ENCODE peak calls at places on chromosomes 12 and 14, in nine cellular contexts. V is neural progenitor cell, B is PC-9, F is mammary epithelial cell, G is mesenchymal stem cell, K is hepatocyte, H is H9, J is mesendoderm, D is IMR-90. S is an unnamed sample.

GRCh38 chr12:77578471-77579262 is 252.0 kb upstream of the NAV3 start:
- DNase-seq in V (no peak), K (no peak), D (peak), B (no peak), F (no peak), H (no peak), G (peak), J (no peak), S (no peak)

GRCh38 chr12:121467638-121468403 is 67.9 kb downstream of the RNF34 start:
- DNase-seq in F (no peak), D (no peak), G (peak), K (peak), H (peak), V (peak), B (no peak), J (peak), S (peak)

GRCh38 chr12:114691810-114692557 is 8.0 kb upstream of the TBX3 start:
- DNase-seq in K (no peak), G (no peak), D (no peak), H (peak), J (peak), B (no peak), V (peak), F (peak), S (peak)

GRCh38 chr14:63614964-63615363 is 26.7 kb downstream of the WDR89 start:
- DNase-seq in B (no peak), H (no peak), J (no peak), V (no peak), F (no peak), D (peak), K (no peak), G (peak), S (no peak)

GRCh38 chr14:103144085-103144484 is 20.8 kb downstream of the TNFAIP2 start:
- DNase-seq in D (peak), F (peak), H (no peak), V (no peak), J (no peak), K (peak), G (peak), B (peak), S (no peak)

GRCh38 chr12:85468356-85469157 is 188.5 kb downstream of the ALX1 start:
- DNase-seq in B (peak), J (peak), G (peak), V (peak), D (peak), H (peak), F (peak), K (peak), S (peak)

GRCh38 chr12:55831407-55831880 is 2.1 kb upstream of the DNAJC14 start:
- DNase-seq in G (peak), J (no peak), D (no peak), V (no peak), H (no peak), K (no peak), B (no peak), F (no peak), S (no peak)

GRCh38 chr12:109875572-109876131 is 4.7 kb downstream of the GLTP start:
- DNase-seq in V (no peak), H (no peak), D (no peak), K (peak), F (peak), J (no peak), G (no peak), B (peak), S (no peak)

GRCh38 chr12:47772094-47772660 is 861 bp upstream of the SLC48A1 start:
- DNase-seq in K (no peak), G (no peak), H (no peak), J (peak), F (no peak), B (no peak), V (peak), D (no peak), S (no peak)

GRCh38 chr12:122969657-122970056 is 3.4 kb upstream of the ABCB9 start:
- DNase-seq in J (no peak), K (no peak), B (no peak), F (no peak), G (no peak), D (no peak), V (no peak), H (no peak), S (no peak)

GRCh38 chr14:91714805-91715204 is 17.1 kb downstream of the CATSPERB start:
- DNase-seq in V (peak), F (no peak), D (no peak), B (no peak), K (no peak), H (no peak), G (no peak), J (peak), S (peak)

GRCh38 chr12:31221566-31221945 is 104.4 kb downstream of the SINHCAF start:
- DNase-seq in V (no peak), D (no peak), K (no peak), H (no peak), J (no peak), G (no peak), B (no peak), F (no peak), S (no peak)

GRCh38 chr14:95480109-95480886 is 36.2 kb downstream of the SYNE3 start:
- DNase-seq in H (no peak), K (no peak), F (peak), V (no peak), G (peak), B (no peak), J (no peak), D (peak), S (no peak)

GRCh38 chr14:38578278-38578681 is 322.4 kb upstream of the CLEC14A start:
- DNase-seq in F (no peak), H (no peak), G (peak), V (peak), K (no peak), D (no peak), B (no peak), J (peak), S (no peak)

GRCh38 chr12:45745861-45746277 is 16.4 kb downstream of the ARID2 start:
- DNase-seq in F (peak), V (no peak), B (peak), H (no peak), G (peak), D (peak), J (no peak), K (no peak), S (peak)

GRCh38 chr12:120457133-120457532 is 10.9 kb downstream of the GATC start:
- DNase-seq in D (no peak), J (peak), B (no peak), G (no peak), F (no peak), V (peak), H (peak), K (no peak), S (peak)

GRCh38 chr12:98422809-98423208 is 92.6 kb upstream of the TMPO start:
- DNase-seq in G (no peak), B (no peak), H (peak), F (peak), J (peak), V (peak), K (peak), D (no peak), S (peak)

GRCh38 chr14:51677276-51677675 is 25.6 kb downstream of the FRMD6 start:
- DNase-seq in F (no peak), B (no peak), V (no peak), K (no peak), H (no peak), G (peak), J (peak), D (peak), S (no peak)

GRCh38 chr12:117097159-117097558 is 2.1 kb downstream of the TESC start:
- DNase-seq in H (no peak), K (no peak), D (no peak), F (no peak), G (no peak), V (no peak), B (no peak), J (no peak), S (no peak)

GRCh38 chr12:52912711-52913423 is 8.0 kb upstream of the KRT8 start:
- DNase-seq in V (no peak), B (no peak), J (no peak), D (no peak), F (no peak), G (no peak), H (no peak), K (peak), S (no peak)

GRCh38 chr14:101029668-101030290 is 126.3 kb upstream of the RTL1 start:
- DNase-seq in V (no peak), J (no peak), H (no peak), F (no peak), D (no peak), K (no peak), B (no peak), G (no peak), S (no peak)

GRCh38 chr12:64618953-64619590 is 8.8 kb downstream of the RASSF3 start:
- DNase-seq in V (no peak), H (no peak), K (no peak), G (peak), F (peak), J (no peak), B (peak), D (peak), S (no peak)

GRCh38 chr14:100899841-100900771 is 3.4 kb downstream of the RTL1 start:
- DNase-seq in J (peak), F (no peak), K (peak), B (no peak), H (peak), V (peak), D (no peak), G (peak), S (peak)

GRCh38 chr14:22982013-22982476 is 306 bp downstream of the AJUBA start:
- DNase-seq in J (peak), K (no peak), V (no peak), D (no peak), G (peak), F (peak), H (peak), B (no peak), S (peak)

GRCh38 chr12:46160081-46160980 is 108.5 kb downstream of the SLC38A1 start:
- DNase-seq in G (peak), K (peak), V (no peak), J (no peak), D (peak), H (no peak), F (peak), B (no peak), S (no peak)

GRCh38 chr12:45674583-45674982 is 54.9 kb upstream of the ARID2 start:
- DNase-seq in F (peak), G (peak), D (peak), V (no peak), B (peak), J (peak), K (peak), H (no peak), S (no peak)

GRCh38 chr12:124727922-124728321 is 135.7 kb downstream of the SCARB1 start:
- DNase-seq in G (no peak), J (no peak), V (no peak), K (no peak), H (no peak), D (no peak), B (peak), F (no peak), S (no peak)

GRCh38 chr12:110002691-110003515 is 3.7 kb downstream of the ANKRD13A start:
- DNase-seq in J (no peak), D (peak), F (peak), G (no peak), H (no peak), V (no peak), K (no peak), B (peak), S (no peak)

GRCh38 chr12:56593909-56594621 is 36.1 kb downstream of the BAZ2A start:
- DNase-seq in J (peak), D (peak), G (peak), H (peak), K (peak), F (peak), V (peak), B (no peak), S (peak)

GRCh38 chr12:130335517-130336392 is 1.9 kb upstream of the PIWIL1 start:
- DNase-seq in H (no peak), V (peak), G (peak), K (peak), J (peak), D (peak), B (no peak), F (peak), S (peak)

GRCh38 chr12:113198286-113198685 is 12.8 kb downstream of the RITA1 start:
- DNase-seq in G (no peak), V (no peak), B (no peak), K (no peak), J (no peak), H (no peak), F (peak), D (no peak), S (no peak)

GRCh38 chr12:71636704-71637115 is 26.9 kb downstream of the ZFC3H1 start:
- DNase-seq in H (no peak), F (peak), G (peak), J (peak), B (peak), D (peak), K (peak), V (peak), S (peak)

DNA sequence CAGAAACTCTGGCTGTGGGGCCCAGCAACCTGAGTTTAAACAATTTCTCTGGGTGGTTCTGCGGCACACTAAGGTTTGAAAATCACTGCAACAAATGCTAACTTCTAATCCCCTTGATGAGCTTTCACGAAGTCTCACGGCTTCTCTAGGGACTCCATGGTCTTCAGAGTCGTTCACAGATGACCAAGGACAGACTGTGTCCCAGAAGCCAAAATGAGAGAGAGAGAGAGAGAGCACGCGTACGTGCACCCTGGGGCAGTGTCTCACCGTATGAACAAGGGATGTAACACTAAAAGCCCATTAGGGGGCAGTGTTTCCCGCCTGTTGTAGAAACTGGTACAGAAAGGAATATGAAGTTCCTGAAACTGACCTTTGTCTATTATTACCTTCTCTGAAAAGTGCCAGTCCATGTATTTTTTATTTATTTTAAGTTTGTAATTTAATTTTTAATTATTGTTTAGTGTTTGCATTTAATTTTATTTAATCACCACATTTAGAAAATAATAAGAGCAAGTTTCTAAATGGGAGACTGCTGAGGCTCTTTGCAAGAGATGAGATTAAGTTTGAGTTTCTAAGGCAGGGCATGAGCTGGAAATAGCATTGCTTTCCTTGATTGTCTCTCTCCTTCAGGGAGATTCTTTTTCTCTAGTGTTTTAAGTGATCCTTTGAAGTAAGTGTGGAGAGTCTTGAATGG is 3.4 kb downstream of the APOLD1 start:
- DNase-seq in D (peak), V (peak), J (peak), G (peak), H (peak), K (peak), F (peak), B (peak), S (peak)
- H3K4me2 ChIP-seq in D (no peak), V (peak), J (no peak), G (no peak), H (no peak), K (no peak), F (peak), B (peak), S (no peak)

GRCh38 chr14:35341454-35342159 is 49.4 kb downstream of the PSMA6 start:
- DNase-seq in J (peak), H (peak), D (peak), V (peak), K (peak), B (peak), G (peak), F (peak), S (peak)
- H3K4me2 ChIP-seq in J (no peak), H (no peak), D (peak), V (peak), K (peak), B (peak), G (no peak), F (peak), S (no peak)

GRCh38 chr14:58129208-58129607 is 22.8 kb downstream of the ARMH4 start:
- DNase-seq in D (no peak), V (no peak), K (no peak), B (no peak), F (no peak), H (no peak), J (no peak), G (no peak), S (peak)
- H3K4me2 ChIP-seq in D (no peak), V (no peak), K (no peak), B (no peak), F (no peak), H (no peak), J (no peak), G (no peak), S (no peak)

DNA sequence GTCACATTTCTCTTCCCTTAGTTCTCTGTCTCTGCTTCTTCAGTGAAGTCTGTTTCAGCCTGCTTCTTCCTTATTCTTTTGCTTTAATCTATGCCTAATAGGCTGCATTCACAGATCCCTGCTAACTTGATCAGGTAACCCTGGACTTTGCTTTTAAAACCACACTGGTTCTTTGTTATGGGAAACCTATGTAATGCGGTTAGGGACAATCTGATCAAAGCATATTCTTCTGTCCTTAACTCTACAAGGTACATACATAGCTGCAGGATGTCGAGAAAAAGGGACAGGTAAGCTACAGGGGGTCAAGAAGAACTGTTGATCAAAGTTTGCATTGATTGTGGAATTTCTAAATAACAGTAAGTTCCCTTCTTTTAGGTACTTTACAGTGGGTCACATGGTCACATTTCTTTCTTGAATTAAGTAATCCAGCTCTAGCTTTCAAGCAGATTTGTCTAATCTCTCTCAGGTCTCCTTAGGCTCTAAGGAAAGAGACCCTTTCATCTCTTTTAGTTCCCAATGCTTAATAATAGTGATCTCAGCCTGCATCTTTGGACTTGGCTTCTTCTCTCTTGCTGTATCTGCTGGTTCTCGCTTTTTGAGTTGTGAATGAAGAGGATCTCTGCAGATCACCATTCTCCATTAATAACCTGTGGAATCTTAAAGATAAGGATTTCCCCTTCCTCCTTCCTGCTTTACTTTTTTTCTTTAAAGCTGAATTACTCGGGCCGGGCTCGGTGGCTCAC is 3.8 kb downstream of the COPZ1 start:
- DNase-seq in H (no peak), G (no peak), V (no peak), J (no peak), K (no peak), F (no peak), B (no peak), D (no peak), S (peak)
- H3K4me2 ChIP-seq in H (no peak), G (no peak), V (no peak), J (no peak), K (peak), F (no peak), B (no peak), D (peak), S (peak)

GRCh38 chr14:66398437-66398836 is 87.7 kb upstream of the CCDC196 start:
- DNase-seq in G (no peak), D (no peak), J (no peak), F (no peak), H (no peak), K (no peak), B (peak), V (no peak), S (no peak)
- H3K4me2 ChIP-seq in G (no peak), D (no peak), J (no peak), F (no peak), H (no peak), K (no peak), B (no peak), V (no peak), S (no peak)

GRCh38 chr12:132427999-132428871 is 61.7 kb upstream of the FBRSL1 start:
- DNase-seq in H (no peak), J (peak), K (peak), G (no peak), B (no peak), F (no peak), D (no peak), V (peak), S (no peak)
- H3K4me2 ChIP-seq in H (peak), J (no peak), K (peak), G (no peak), B (no peak), F (no peak), D (no peak), V (peak), S (no peak)

DNA sequence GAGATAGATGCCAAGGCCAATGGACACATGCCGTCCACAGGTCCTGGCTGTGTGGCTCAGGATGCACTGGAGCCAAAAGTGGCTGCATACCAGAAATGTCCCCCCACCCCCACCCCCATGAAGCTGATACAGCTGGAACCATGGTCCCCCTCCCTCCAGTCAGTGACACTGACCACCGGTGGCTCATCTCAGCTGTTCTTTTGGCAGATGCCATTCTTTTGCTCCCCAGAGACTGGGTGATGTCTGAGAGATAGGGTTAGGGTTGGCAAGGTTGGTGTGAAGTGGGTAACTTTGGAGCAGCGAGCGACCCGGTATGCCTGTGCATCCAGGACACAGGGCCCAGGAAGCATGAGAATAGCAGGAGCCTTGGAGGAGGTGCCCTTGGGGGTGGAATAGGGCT is 285.6 kb downstream of the CACNA1C start:
- DNase-seq in D (no peak), G (no peak), K (no peak), J (no peak), F (no peak), H (no peak), B (no peak), V (no peak), S (no peak)
- H3K4me2 ChIP-seq in D (no peak), G (no peak), K (no peak), J (no peak), F (peak), H (no peak), B (no peak), V (no peak), S (no peak)

S was measured in GM23338.